ENCODE peak calls at places on chromosome 15, in nine cellular contexts. One of them, this sample, is unnamed.

GRCh38 chr15:80876034-80876433 is 96.9 kb downstream of the CEMIP start:
- DNase-seq in fibroblast of the conjunctiva: no peak
- DNase-seq in NCI-H2081: no peak
- DNase-seq in BJ: no peak
- DNase-seq in tibial artery: no peak
- DNase-seq in activated CD4-positive, CD25-positive, alpha-beta regulatory T cell treated with anti-CD3 and anti-CD28 coated beads, Interleukin-2, amount 50 U/mL, for 72 hours: no peak
- DNase-seq in astrocyte of the spinal cord: no peak
- DNase-seq in brain microvascular endothelial cell: no peak
- DNase-seq in HTR-8/SVneo: no peak
- DNase-seq in this sample: no peak

GRCh38 chr15:70356919-70357318 is 259.2 kb upstream of the TLE3 start:
- DNase-seq in fibroblast of the conjunctiva: no peak
- DNase-seq in NCI-H2081: no peak
- DNase-seq in BJ: no peak
- DNase-seq in tibial artery: no peak
- DNase-seq in activated CD4-positive, CD25-positive, alpha-beta regulatory T cell treated with anti-CD3 and anti-CD28 coated beads, Interleukin-2, amount 50 U/mL, for 72 hours: no peak
- DNase-seq in astrocyte of the spinal cord: no peak
- DNase-seq in brain microvascular endothelial cell: peak
- DNase-seq in HTR-8/SVneo: peak
- DNase-seq in this sample: no peak

GRCh38 chr15:99213187-99213811 is 36.1 kb downstream of the TTC23 start:
- DNase-seq in fibroblast of the conjunctiva: peak
- DNase-seq in NCI-H2081: peak
- DNase-seq in BJ: peak
- DNase-seq in tibial artery: peak
- DNase-seq in activated CD4-positive, CD25-positive, alpha-beta regulatory T cell treated with anti-CD3 and anti-CD28 coated beads, Interleukin-2, amount 50 U/mL, for 72 hours: peak
- DNase-seq in astrocyte of the spinal cord: peak
- DNase-seq in brain microvascular endothelial cell: peak
- DNase-seq in HTR-8/SVneo: peak
- DNase-seq in this sample: peak

GRCh38 chr15:62497356-62497755 is 332.3 kb upstream of the C2CD4B start:
- DNase-seq in fibroblast of the conjunctiva: no peak
- DNase-seq in NCI-H2081: no peak
- DNase-seq in BJ: no peak
- DNase-seq in tibial artery: no peak
- DNase-seq in activated CD4-positive, CD25-positive, alpha-beta regulatory T cell treated with anti-CD3 and anti-CD28 coated beads, Interleukin-2, amount 50 U/mL, for 72 hours: no peak
- DNase-seq in astrocyte of the spinal cord: no peak
- DNase-seq in brain microvascular endothelial cell: no peak
- DNase-seq in HTR-8/SVneo: no peak
- DNase-seq in this sample: no peak

GRCh38 chr15:25437751-25438600 is 848 bp downstream of the UBE3A start:
- DNase-seq in fibroblast of the conjunctiva: no peak
- DNase-seq in NCI-H2081: peak
- DNase-seq in BJ: no peak
- DNase-seq in tibial artery: peak
- DNase-seq in activated CD4-positive, CD25-positive, alpha-beta regulatory T cell treated with anti-CD3 and anti-CD28 coated beads, Interleukin-2, amount 50 U/mL, for 72 hours: peak
- DNase-seq in astrocyte of the spinal cord: peak
- DNase-seq in brain microvascular endothelial cell: peak
- DNase-seq in HTR-8/SVneo: peak
- DNase-seq in this sample: no peak

GRCh38 chr15:68578175-68578959 is 426 bp upstream of the CORO2B start:
- DNase-seq in fibroblast of the conjunctiva: peak
- DNase-seq in NCI-H2081: peak
- DNase-seq in BJ: no peak
- DNase-seq in tibial artery: peak
- DNase-seq in activated CD4-positive, CD25-positive, alpha-beta regulatory T cell treated with anti-CD3 and anti-CD28 coated beads, Interleukin-2, amount 50 U/mL, for 72 hours: peak
- DNase-seq in astrocyte of the spinal cord: peak
- DNase-seq in brain microvascular endothelial cell: peak
- DNase-seq in HTR-8/SVneo: peak
- DNase-seq in this sample: no peak

GRCh38 chr15:61335998-61336648 is 107.0 kb upstream of the RORA start:
- DNase-seq in fibroblast of the conjunctiva: no peak
- DNase-seq in NCI-H2081: no peak
- DNase-seq in BJ: no peak
- DNase-seq in tibial artery: no peak
- DNase-seq in activated CD4-positive, CD25-positive, alpha-beta regulatory T cell treated with anti-CD3 and anti-CD28 coated beads, Interleukin-2, amount 50 U/mL, for 72 hours: no peak
- DNase-seq in astrocyte of the spinal cord: no peak
- DNase-seq in brain microvascular endothelial cell: no peak
- DNase-seq in HTR-8/SVneo: no peak
- DNase-seq in this sample: no peak

GRCh38 chr15:70636540-70637165 is 126.7 kb downstream of the UACA start:
- DNase-seq in fibroblast of the conjunctiva: no peak
- DNase-seq in NCI-H2081: no peak
- DNase-seq in BJ: no peak
- DNase-seq in tibial artery: no peak
- DNase-seq in activated CD4-positive, CD25-positive, alpha-beta regulatory T cell treated with anti-CD3 and anti-CD28 coated beads, Interleukin-2, amount 50 U/mL, for 72 hours: no peak
- DNase-seq in astrocyte of the spinal cord: peak
- DNase-seq in brain microvascular endothelial cell: no peak
- DNase-seq in HTR-8/SVneo: peak
- DNase-seq in this sample: no peak

GRCh38 chr15:33476076-33476475 is 165.3 kb downstream of the RYR3 start:
- DNase-seq in fibroblast of the conjunctiva: no peak
- DNase-seq in NCI-H2081: no peak
- DNase-seq in BJ: no peak
- DNase-seq in tibial artery: no peak
- DNase-seq in activated CD4-positive, CD25-positive, alpha-beta regulatory T cell treated with anti-CD3 and anti-CD28 coated beads, Interleukin-2, amount 50 U/mL, for 72 hours: no peak
- DNase-seq in astrocyte of the spinal cord: no peak
- DNase-seq in brain microvascular endothelial cell: no peak
- DNase-seq in HTR-8/SVneo: no peak
- DNase-seq in this sample: no peak

GRCh38 chr15:81163961-81164800 is 30.1 kb downstream of the CFAP161 start:
- DNase-seq in fibroblast of the conjunctiva: peak
- DNase-seq in NCI-H2081: no peak
- DNase-seq in BJ: peak
- DNase-seq in tibial artery: no peak
- DNase-seq in activated CD4-positive, CD25-positive, alpha-beta regulatory T cell treated with anti-CD3 and anti-CD28 coated beads, Interleukin-2, amount 50 U/mL, for 72 hours: no peak
- DNase-seq in astrocyte of the spinal cord: peak
- DNase-seq in brain microvascular endothelial cell: peak
- DNase-seq in HTR-8/SVneo: no peak
- DNase-seq in this sample: peak

GRCh38 chr15:32986147-32986546 is 208.4 kb downstream of the FMN1 start:
- DNase-seq in fibroblast of the conjunctiva: no peak
- DNase-seq in NCI-H2081: no peak
- DNase-seq in BJ: no peak
- DNase-seq in tibial artery: no peak
- DNase-seq in activated CD4-positive, CD25-positive, alpha-beta regulatory T cell treated with anti-CD3 and anti-CD28 coated beads, Interleukin-2, amount 50 U/mL, for 72 hours: no peak
- DNase-seq in astrocyte of the spinal cord: no peak
- DNase-seq in brain microvascular endothelial cell: no peak
- DNase-seq in HTR-8/SVneo: no peak
- DNase-seq in this sample: no peak

GRCh38 chr15:67079361-67079760 is 14.0 kb downstream of the SMAD3 start:
- DNase-seq in fibroblast of the conjunctiva: no peak
- DNase-seq in NCI-H2081: no peak
- DNase-seq in BJ: no peak
- DNase-seq in tibial artery: no peak
- DNase-seq in activated CD4-positive, CD25-positive, alpha-beta regulatory T cell treated with anti-CD3 and anti-CD28 coated beads, Interleukin-2, amount 50 U/mL, for 72 hours: no peak
- DNase-seq in astrocyte of the spinal cord: no peak
- DNase-seq in brain microvascular endothelial cell: no peak
- DNase-seq in HTR-8/SVneo: no peak
- DNase-seq in this sample: no peak

GRCh38 chr15:89367485-89368451 is 33.1 kb upstream of the POLG start:
- DNase-seq in fibroblast of the conjunctiva: no peak
- DNase-seq in NCI-H2081: peak
- DNase-seq in BJ: no peak
- DNase-seq in tibial artery: no peak
- DNase-seq in activated CD4-positive, CD25-positive, alpha-beta regulatory T cell treated with anti-CD3 and anti-CD28 coated beads, Interleukin-2, amount 50 U/mL, for 72 hours: no peak
- DNase-seq in astrocyte of the spinal cord: no peak
- DNase-seq in brain microvascular endothelial cell: no peak
- DNase-seq in HTR-8/SVneo: no peak
- DNase-seq in this sample: no peak

GRCh38 chr15:92877000-92877399 is 23.1 kb upstream of the CHD2 start:
- DNase-seq in fibroblast of the conjunctiva: no peak
- DNase-seq in NCI-H2081: no peak
- DNase-seq in BJ: no peak
- DNase-seq in tibial artery: no peak
- DNase-seq in activated CD4-positive, CD25-positive, alpha-beta regulatory T cell treated with anti-CD3 and anti-CD28 coated beads, Interleukin-2, amount 50 U/mL, for 72 hours: no peak
- DNase-seq in astrocyte of the spinal cord: no peak
- DNase-seq in brain microvascular endothelial cell: no peak
- DNase-seq in HTR-8/SVneo: no peak
- DNase-seq in this sample: no peak

GRCh38 chr15:101612676-101613075 is 39.5 kb downstream of the TM2D3 start:
- DNase-seq in fibroblast of the conjunctiva: no peak
- DNase-seq in NCI-H2081: no peak
- DNase-seq in BJ: no peak
- DNase-seq in tibial artery: no peak
- DNase-seq in activated CD4-positive, CD25-positive, alpha-beta regulatory T cell treated with anti-CD3 and anti-CD28 coated beads, Interleukin-2, amount 50 U/mL, for 72 hours: no peak
- DNase-seq in astrocyte of the spinal cord: no peak
- DNase-seq in brain microvascular endothelial cell: no peak
- DNase-seq in HTR-8/SVneo: no peak
- DNase-seq in this sample: no peak

GRCh38 chr15:36432162-36432561 is 147.3 kb upstream of the CDIN1 start:
- DNase-seq in fibroblast of the conjunctiva: no peak
- DNase-seq in NCI-H2081: no peak
- DNase-seq in BJ: peak
- DNase-seq in tibial artery: no peak
- DNase-seq in activated CD4-positive, CD25-positive, alpha-beta regulatory T cell treated with anti-CD3 and anti-CD28 coated beads, Interleukin-2, amount 50 U/mL, for 72 hours: no peak
- DNase-seq in astrocyte of the spinal cord: peak
- DNase-seq in brain microvascular endothelial cell: no peak
- DNase-seq in HTR-8/SVneo: no peak
- DNase-seq in this sample: no peak

GRCh38 chr15:59707619-59708018 is 18.5 kb upstream of the BNIP2 start:
- DNase-seq in fibroblast of the conjunctiva: no peak
- DNase-seq in NCI-H2081: no peak
- DNase-seq in BJ: no peak
- DNase-seq in tibial artery: no peak
- DNase-seq in activated CD4-positive, CD25-positive, alpha-beta regulatory T cell treated with anti-CD3 and anti-CD28 coated beads, Interleukin-2, amount 50 U/mL, for 72 hours: no peak
- DNase-seq in astrocyte of the spinal cord: no peak
- DNase-seq in brain microvascular endothelial cell: no peak
- DNase-seq in HTR-8/SVneo: no peak
- DNase-seq in this sample: no peak

GRCh38 chr15:40957581-40958051 is 4.3 kb downstream of the CHAC1 start:
- DNase-seq in fibroblast of the conjunctiva: peak
- DNase-seq in NCI-H2081: peak
- DNase-seq in BJ: no peak
- DNase-seq in tibial artery: peak
- DNase-seq in activated CD4-positive, CD25-positive, alpha-beta regulatory T cell treated with anti-CD3 and anti-CD28 coated beads, Interleukin-2, amount 50 U/mL, for 72 hours: no peak
- DNase-seq in astrocyte of the spinal cord: peak
- DNase-seq in brain microvascular endothelial cell: no peak
- DNase-seq in HTR-8/SVneo: no peak
- DNase-seq in this sample: no peak

GRCh38 chr15:90062023-90062728 is 40.1 kb downstream of the IDH2 start:
- DNase-seq in fibroblast of the conjunctiva: no peak
- DNase-seq in NCI-H2081: peak
- DNase-seq in BJ: no peak
- DNase-seq in tibial artery: no peak
- DNase-seq in activated CD4-positive, CD25-positive, alpha-beta regulatory T cell treated with anti-CD3 and anti-CD28 coated beads, Interleukin-2, amount 50 U/mL, for 72 hours: peak
- DNase-seq in astrocyte of the spinal cord: peak
- DNase-seq in brain microvascular endothelial cell: peak
- DNase-seq in HTR-8/SVneo: no peak
- DNase-seq in this sample: no peak

GRCh38 chr15:33907326-33907725 is 61.0 kb upstream of the CHRM5 start:
- DNase-seq in fibroblast of the conjunctiva: no peak
- DNase-seq in NCI-H2081: no peak
- DNase-seq in BJ: no peak
- DNase-seq in tibial artery: no peak
- DNase-seq in activated CD4-positive, CD25-positive, alpha-beta regulatory T cell treated with anti-CD3 and anti-CD28 coated beads, Interleukin-2, amount 50 U/mL, for 72 hours: no peak
- DNase-seq in astrocyte of the spinal cord: no peak
- DNase-seq in brain microvascular endothelial cell: no peak
- DNase-seq in HTR-8/SVneo: no peak
- DNase-seq in this sample: no peak

GRCh38 chr15:48459571-48460461 is 128.6 kb downstream of the DUT start:
- DNase-seq in fibroblast of the conjunctiva: peak
- DNase-seq in NCI-H2081: no peak
- DNase-seq in BJ: peak
- DNase-seq in tibial artery: no peak
- DNase-seq in activated CD4-positive, CD25-positive, alpha-beta regulatory T cell treated with anti-CD3 and anti-CD28 coated beads, Interleukin-2, amount 50 U/mL, for 72 hours: no peak
- DNase-seq in astrocyte of the spinal cord: peak
- DNase-seq in brain microvascular endothelial cell: peak
- DNase-seq in HTR-8/SVneo: no peak
- DNase-seq in this sample: no peak

GRCh38 chr15:49301562-49301961 is 121.5 kb upstream of the FGF7 start:
- DNase-seq in fibroblast of the conjunctiva: no peak
- DNase-seq in NCI-H2081: no peak
- DNase-seq in BJ: no peak
- DNase-seq in tibial artery: no peak
- DNase-seq in activated CD4-positive, CD25-positive, alpha-beta regulatory T cell treated with anti-CD3 and anti-CD28 coated beads, Interleukin-2, amount 50 U/mL, for 72 hours: no peak
- DNase-seq in astrocyte of the spinal cord: peak
- DNase-seq in brain microvascular endothelial cell: no peak
- DNase-seq in HTR-8/SVneo: no peak
- DNase-seq in this sample: no peak

GRCh38 chr15:90553248-90553745 is 23.6 kb downstream of the CRTC3 start:
- DNase-seq in fibroblast of the conjunctiva: peak
- DNase-seq in NCI-H2081: no peak
- DNase-seq in BJ: peak
- DNase-seq in tibial artery: no peak
- DNase-seq in activated CD4-positive, CD25-positive, alpha-beta regulatory T cell treated with anti-CD3 and anti-CD28 coated beads, Interleukin-2, amount 50 U/mL, for 72 hours: no peak
- DNase-seq in astrocyte of the spinal cord: peak
- DNase-seq in brain microvascular endothelial cell: peak
- DNase-seq in HTR-8/SVneo: no peak
- DNase-seq in this sample: peak

GRCh38 chr15:41968738-41969137 is 3.6 kb downstream of the EHD4 start:
- DNase-seq in fibroblast of the conjunctiva: no peak
- DNase-seq in NCI-H2081: no peak
- DNase-seq in BJ: no peak
- DNase-seq in tibial artery: no peak
- DNase-seq in activated CD4-positive, CD25-positive, alpha-beta regulatory T cell treated with anti-CD3 and anti-CD28 coated beads, Interleukin-2, amount 50 U/mL, for 72 hours: no peak
- DNase-seq in astrocyte of the spinal cord: no peak
- DNase-seq in brain microvascular endothelial cell: no peak
- DNase-seq in HTR-8/SVneo: no peak
- DNase-seq in this sample: no peak

This sample was measured in non-pigmented ciliary epithelial cell.